ENCODE peak calls at places on chromosomes 7 and 10, in nine cellular contexts. One of them, this sample, is unnamed.

GRCh38 chr7:148334959-148335577 is 255.5 kb upstream of the C7orf33 start:
- DNase-seq in fibroblast of the aortic adventitia: peak; percentile 33
- DNase-seq in BJ: no peak
- DNase-seq in posterior cingulate gyrus: no peak
- DNase-seq in NCI-H2081: peak; percentile 45
- DNase-seq in naive thymus-derived CD8-positive, alpha-beta T cell: no peak
- DNase-seq in ACHN: no peak
- DNase-seq in GM12865: no peak
- DNase-seq in psoas muscle: no peak
- DNase-seq in this sample: no peak

GRCh38 chr7:116544488-116544887 is 19.7 kb downstream of the CAV1 start:
- DNase-seq in NCI-H2081: no peak
- DNase-seq in ACHN: no peak
- DNase-seq in fibroblast of the aortic adventitia: no peak
- DNase-seq in GM12865: no peak
- DNase-seq in posterior cingulate gyrus: no peak
- DNase-seq in psoas muscle: no peak
- DNase-seq in naive thymus-derived CD8-positive, alpha-beta T cell: no peak
- DNase-seq in BJ: no peak
- DNase-seq in this sample: no peak

GRCh38 chr7:24665564-24666294 is 91.5 kb downstream of the GSDME start:
- DNase-seq in NCI-H2081: peak; percentile 69
- DNase-seq in BJ: no peak
- DNase-seq in posterior cingulate gyrus: no peak
- DNase-seq in ACHN: peak; percentile 76
- DNase-seq in GM12865: peak; percentile 69
- DNase-seq in fibroblast of the aortic adventitia: peak; percentile 79
- DNase-seq in psoas muscle: no peak
- DNase-seq in naive thymus-derived CD8-positive, alpha-beta T cell: peak; percentile 29
- DNase-seq in this sample: peak; percentile 29

GRCh38 chr7:149297034-149297755 is 35.2 kb downstream of the ZNF783 start:
- DNase-seq in ACHN: no peak
- DNase-seq in posterior cingulate gyrus: no peak
- DNase-seq in naive thymus-derived CD8-positive, alpha-beta T cell: no peak
- DNase-seq in NCI-H2081: no peak
- DNase-seq in fibroblast of the aortic adventitia: no peak
- DNase-seq in GM12865: no peak
- DNase-seq in BJ: no peak
- DNase-seq in psoas muscle: no peak
- DNase-seq in this sample: no peak

GRCh38 chr10:46557319-46558140 is 1.1 kb upstream of the GPRIN2 start:
- DNase-seq in BJ: no peak
- DNase-seq in fibroblast of the aortic adventitia: no peak
- DNase-seq in posterior cingulate gyrus: peak; percentile 92
- DNase-seq in ACHN: no peak
- DNase-seq in NCI-H2081: no peak
- DNase-seq in GM12865: no peak
- DNase-seq in psoas muscle: peak; percentile 55
- DNase-seq in naive thymus-derived CD8-positive, alpha-beta T cell: peak; percentile 1
- DNase-seq in this sample: no peak

GRCh38 chr10:48444266-48444665 is 137.8 kb downstream of the MAPK8 start:
- DNase-seq in naive thymus-derived CD8-positive, alpha-beta T cell: no peak
- DNase-seq in fibroblast of the aortic adventitia: peak; percentile 35
- DNase-seq in GM12865: peak; percentile 15
- DNase-seq in NCI-H2081: peak; percentile 38
- DNase-seq in psoas muscle: no peak
- DNase-seq in ACHN: peak; percentile 35
- DNase-seq in BJ: no peak
- DNase-seq in posterior cingulate gyrus: no peak
- DNase-seq in this sample: peak; percentile 24

GRCh38 chr7:48038815-48039496 is 3.6 kb downstream of the C7orf57 start:
- DNase-seq in posterior cingulate gyrus: no peak
- DNase-seq in ACHN: no peak
- DNase-seq in GM12865: no peak
- DNase-seq in NCI-H2081: no peak
- DNase-seq in naive thymus-derived CD8-positive, alpha-beta T cell: no peak
- DNase-seq in BJ: no peak
- DNase-seq in fibroblast of the aortic adventitia: no peak
- DNase-seq in psoas muscle: no peak
- DNase-seq in this sample: no peak

GRCh38 chr7:2629740-2630681 is 1.8 kb upstream of the TTYH3 start:
- DNase-seq in naive thymus-derived CD8-positive, alpha-beta T cell: no peak
- DNase-seq in BJ: no peak
- DNase-seq in NCI-H2081: no peak
- DNase-seq in fibroblast of the aortic adventitia: peak; percentile 47
- DNase-seq in ACHN: peak; percentile 69
- DNase-seq in GM12865: no peak
- DNase-seq in posterior cingulate gyrus: no peak
- DNase-seq in psoas muscle: no peak
- DNase-seq in this sample: no peak

GRCh38 chr7:151539055-151539714 is 19.5 kb upstream of the RHEB start:
- DNase-seq in posterior cingulate gyrus: peak; percentile 96
- DNase-seq in ACHN: peak; percentile 35
- DNase-seq in naive thymus-derived CD8-positive, alpha-beta T cell: no peak
- DNase-seq in GM12865: peak; percentile 57
- DNase-seq in BJ: no peak
- DNase-seq in fibroblast of the aortic adventitia: peak; percentile 28
- DNase-seq in psoas muscle: no peak
- DNase-seq in NCI-H2081: peak; percentile 34
- DNase-seq in this sample: no peak

GRCh38 chr10:29691564-29692064 is 56.8 kb upstream of the SVIL start:
- DNase-seq in ACHN: no peak
- DNase-seq in GM12865: no peak
- DNase-seq in naive thymus-derived CD8-positive, alpha-beta T cell: no peak
- DNase-seq in NCI-H2081: no peak
- DNase-seq in BJ: no peak
- DNase-seq in posterior cingulate gyrus: no peak
- DNase-seq in fibroblast of the aortic adventitia: peak; percentile 92
- DNase-seq in psoas muscle: no peak
- DNase-seq in this sample: peak; percentile 76

GRCh38 chr10:89092439-89092838 is 101.8 kb downstream of the FAS start:
- DNase-seq in ACHN: no peak
- DNase-seq in GM12865: no peak
- DNase-seq in fibroblast of the aortic adventitia: no peak
- DNase-seq in naive thymus-derived CD8-positive, alpha-beta T cell: no peak
- DNase-seq in NCI-H2081: no peak
- DNase-seq in psoas muscle: no peak
- DNase-seq in posterior cingulate gyrus: no peak
- DNase-seq in BJ: no peak
- DNase-seq in this sample: no peak

GRCh38 chr7:127690806-127691205 is 38.8 kb downstream of the SND1 start:
- DNase-seq in GM12865: no peak
- DNase-seq in naive thymus-derived CD8-positive, alpha-beta T cell: no peak
- DNase-seq in psoas muscle: no peak
- DNase-seq in posterior cingulate gyrus: no peak
- DNase-seq in BJ: no peak
- DNase-seq in NCI-H2081: no peak
- DNase-seq in fibroblast of the aortic adventitia: no peak
- DNase-seq in ACHN: no peak
- DNase-seq in this sample: no peak

GRCh38 chr7:97001656-97002554 is 3.4 kb upstream of the DLX6 start:
- DNase-seq in psoas muscle: no peak
- DNase-seq in ACHN: no peak
- DNase-seq in BJ: no peak
- DNase-seq in NCI-H2081: no peak
- DNase-seq in fibroblast of the aortic adventitia: no peak
- DNase-seq in naive thymus-derived CD8-positive, alpha-beta T cell: no peak
- DNase-seq in GM12865: no peak
- DNase-seq in posterior cingulate gyrus: no peak
- DNase-seq in this sample: no peak